ENCODE peak calls at places on chromosomes 3 and 15, in nine cellular contexts. One of them, this sample, is unnamed.

GRCh38 chr15:85377986-85378385 is 2.4 kb upstream of the AKAP13 start:
- DNase-seq in lower lobe of right lung: no peak
- DNase-seq in CD14-positive monocyte: no peak
- DNase-seq in cardiac fibroblast: no peak
- DNase-seq in HepG2: no peak
- DNase-seq in GM13976: no peak
- DNase-seq in CD4-positive, alpha-beta T cell: no peak
- DNase-seq in lower leg skin: no peak
- DNase-seq in AG04450: no peak
- DNase-seq in this sample: no peak

GRCh38 chr3:3074551-3075257 is 35.5 kb downstream of the IL5RA start:
- DNase-seq in CD4-positive, alpha-beta T cell: no peak
- DNase-seq in GM13976: peak
- DNase-seq in CD14-positive monocyte: no peak
- DNase-seq in lower lobe of right lung: no peak
- DNase-seq in HepG2: no peak
- DNase-seq in lower leg skin: no peak
- DNase-seq in AG04450: no peak
- DNase-seq in cardiac fibroblast: no peak
- DNase-seq in this sample: no peak

GRCh38 chr15:77037475-77038209 is 33.3 kb downstream of the TSPAN3 start:
- DNase-seq in CD4-positive, alpha-beta T cell: no peak
- DNase-seq in lower lobe of right lung: peak
- DNase-seq in GM13976: peak
- DNase-seq in CD14-positive monocyte: no peak
- DNase-seq in HepG2: no peak
- DNase-seq in lower leg skin: peak
- DNase-seq in cardiac fibroblast: no peak
- DNase-seq in AG04450: no peak
- DNase-seq in this sample: no peak

GRCh38 chr3:50588759-50589433 is 19.6 kb downstream of the HEMK1 start:
- DNase-seq in lower leg skin: no peak
- DNase-seq in cardiac fibroblast: peak
- DNase-seq in HepG2: peak
- DNase-seq in CD14-positive monocyte: no peak
- DNase-seq in GM13976: no peak
- DNase-seq in lower lobe of right lung: no peak
- DNase-seq in AG04450: no peak
- DNase-seq in CD4-positive, alpha-beta T cell: no peak
- DNase-seq in this sample: no peak

GRCh38 chr3:18024715-18025114 is 282.3 kb upstream of the TBC1D5 start:
- DNase-seq in GM13976: peak
- DNase-seq in HepG2: no peak
- DNase-seq in lower lobe of right lung: no peak
- DNase-seq in CD14-positive monocyte: no peak
- DNase-seq in cardiac fibroblast: no peak
- DNase-seq in lower leg skin: no peak
- DNase-seq in CD4-positive, alpha-beta T cell: no peak
- DNase-seq in AG04450: no peak
- DNase-seq in this sample: no peak

GRCh38 chr3:43246956-43247355 is 39.4 kb upstream of the SNRK start:
- DNase-seq in CD14-positive monocyte: no peak
- DNase-seq in CD4-positive, alpha-beta T cell: no peak
- DNase-seq in GM13976: no peak
- DNase-seq in lower leg skin: no peak
- DNase-seq in AG04450: no peak
- DNase-seq in cardiac fibroblast: peak
- DNase-seq in HepG2: no peak
- DNase-seq in lower lobe of right lung: no peak
- DNase-seq in this sample: no peak

GRCh38 chr3:169400874-169401273 is 262.6 kb downstream of the MECOM start:
- DNase-seq in HepG2: no peak
- DNase-seq in CD14-positive monocyte: no peak
- DNase-seq in lower leg skin: no peak
- DNase-seq in lower lobe of right lung: no peak
- DNase-seq in GM13976: no peak
- DNase-seq in cardiac fibroblast: no peak
- DNase-seq in CD4-positive, alpha-beta T cell: no peak
- DNase-seq in AG04450: no peak
- DNase-seq in this sample: no peak

GRCh38 chr15:68819451-68820204 is 1.1 kb downstream of the ANP32A start:
- DNase-seq in cardiac fibroblast: peak
- DNase-seq in lower lobe of right lung: peak
- DNase-seq in GM13976: peak
- DNase-seq in HepG2: peak
- DNase-seq in lower leg skin: peak
- DNase-seq in AG04450: no peak
- DNase-seq in CD4-positive, alpha-beta T cell: peak
- DNase-seq in CD14-positive monocyte: no peak
- DNase-seq in this sample: peak

GRCh38 chr3:53194218-53195065 is 33.4 kb downstream of the PRKCD start:
- DNase-seq in CD4-positive, alpha-beta T cell: no peak
- DNase-seq in lower leg skin: no peak
- DNase-seq in AG04450: no peak
- DNase-seq in CD14-positive monocyte: no peak
- DNase-seq in cardiac fibroblast: peak
- DNase-seq in lower lobe of right lung: no peak
- DNase-seq in HepG2: no peak
- DNase-seq in GM13976: no peak
- DNase-seq in this sample: no peak

GRCh38 chr15:40511472-40512133 is 40.8 kb downstream of the CHST14 start:
- DNase-seq in GM13976: peak
- DNase-seq in cardiac fibroblast: peak
- DNase-seq in lower lobe of right lung: peak
- DNase-seq in AG04450: no peak
- DNase-seq in CD14-positive monocyte: no peak
- DNase-seq in lower leg skin: peak
- DNase-seq in HepG2: peak
- DNase-seq in CD4-positive, alpha-beta T cell: peak
- DNase-seq in this sample: peak

DNA sequence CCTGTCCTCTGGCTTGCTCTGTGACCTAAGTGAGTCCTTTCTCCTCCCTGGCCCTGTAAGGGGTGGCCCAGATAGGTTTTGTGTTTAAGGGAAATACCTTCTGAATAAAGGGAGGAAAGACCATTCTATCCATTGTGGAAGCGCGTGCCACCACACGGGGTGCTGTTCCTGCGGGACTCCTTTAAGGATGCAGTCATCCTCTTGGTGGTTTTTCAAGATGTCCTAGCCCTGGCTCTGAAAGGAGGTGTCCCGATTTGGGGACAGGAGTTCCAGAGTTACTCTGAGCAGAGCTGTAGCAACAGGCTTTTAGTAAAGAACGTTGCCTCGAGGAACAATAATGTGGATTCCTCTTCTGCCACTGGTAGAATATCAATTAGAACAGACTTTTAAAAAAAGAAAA is 9.6 kb downstream of the SLC6A6 start:
- DNase-seq in CD14-positive monocyte: no peak
- DNase-seq in HepG2: no peak
- DNase-seq in AG04450: no peak
- DNase-seq in lower lobe of right lung: no peak
- DNase-seq in GM13976: no peak
- DNase-seq in CD4-positive, alpha-beta T cell: no peak
- DNase-seq in lower leg skin: no peak
- DNase-seq in cardiac fibroblast: no peak
- DNase-seq in this sample: no peak
- TF ChIP-seq CTCF in CD14-positive monocyte: no peak
- TF ChIP-seq CTCF in HepG2: no peak
- TF ChIP-seq CTCF in AG04450: peak
- TF ChIP-seq CTCF in lower lobe of right lung: no peak
- TF ChIP-seq CTCF in GM13976: no peak
- TF ChIP-seq CTCF in CD4-positive, alpha-beta T cell: no peak
- TF ChIP-seq CTCF in lower leg skin: no peak
- TF ChIP-seq CTCF in cardiac fibroblast: peak
- TF ChIP-seq CTCF in this sample: no peak

GRCh38 chr3:153626158-153626557 is 464.1 kb downstream of the RAP2B start:
- DNase-seq in AG04450: no peak
- DNase-seq in GM13976: no peak
- DNase-seq in HepG2: no peak
- DNase-seq in CD14-positive monocyte: no peak
- DNase-seq in cardiac fibroblast: no peak
- DNase-seq in CD4-positive, alpha-beta T cell: no peak
- DNase-seq in lower lobe of right lung: no peak
- DNase-seq in lower leg skin: no peak
- DNase-seq in this sample: no peak

GRCh38 chr3:153628591-153628990 is 466.6 kb downstream of the RAP2B start:
- DNase-seq in cardiac fibroblast: peak
- DNase-seq in GM13976: no peak
- DNase-seq in CD14-positive monocyte: no peak
- DNase-seq in CD4-positive, alpha-beta T cell: no peak
- DNase-seq in HepG2: no peak
- DNase-seq in lower lobe of right lung: no peak
- DNase-seq in AG04450: no peak
- DNase-seq in lower leg skin: no peak
- DNase-seq in this sample: no peak

GRCh38 chr3:153623834-153624233 is 461.8 kb downstream of the RAP2B start:
- DNase-seq in AG04450: no peak
- DNase-seq in cardiac fibroblast: no peak
- DNase-seq in lower leg skin: no peak
- DNase-seq in GM13976: no peak
- DNase-seq in lower lobe of right lung: no peak
- DNase-seq in CD4-positive, alpha-beta T cell: no peak
- DNase-seq in CD14-positive monocyte: no peak
- DNase-seq in HepG2: no peak
- DNase-seq in this sample: no peak

GRCh38 chr3:153624310-153625030 is 462.4 kb downstream of the RAP2B start:
- DNase-seq in CD4-positive, alpha-beta T cell: peak
- DNase-seq in lower lobe of right lung: no peak
- DNase-seq in CD14-positive monocyte: no peak
- DNase-seq in lower leg skin: no peak
- DNase-seq in GM13976: no peak
- DNase-seq in cardiac fibroblast: no peak
- DNase-seq in HepG2: no peak
- DNase-seq in AG04450: no peak
- DNase-seq in this sample: no peak

DNA sequence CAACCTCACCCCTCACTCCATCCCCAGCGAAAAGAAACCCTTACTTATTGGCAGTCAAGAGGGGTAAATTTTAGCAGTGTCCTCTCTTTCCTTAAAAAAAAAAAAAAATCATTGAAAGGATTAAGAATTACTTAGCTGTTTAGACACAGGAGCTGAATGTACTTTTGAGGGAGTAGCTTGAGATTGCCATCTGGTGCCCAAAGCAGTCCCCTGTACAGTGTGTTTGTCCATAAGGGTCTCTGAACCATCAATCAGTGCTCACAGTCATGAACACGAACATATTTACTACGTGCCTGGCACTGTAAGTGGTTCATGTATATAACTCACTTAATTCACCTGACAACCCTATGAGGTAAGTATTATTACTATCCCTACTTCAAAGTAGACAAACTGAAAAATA is 463.5 kb downstream of the RAP2B start:
- DNase-seq in AG04450: no peak
- DNase-seq in CD4-positive, alpha-beta T cell: no peak
- DNase-seq in HepG2: no peak
- DNase-seq in lower lobe of right lung: no peak
- DNase-seq in GM13976: no peak
- DNase-seq in lower leg skin: no peak
- DNase-seq in cardiac fibroblast: no peak
- DNase-seq in CD14-positive monocyte: no peak
- DNase-seq in this sample: no peak
- TF ChIP-seq CTCF in AG04450: peak
- TF ChIP-seq CTCF in CD4-positive, alpha-beta T cell: no peak
- TF ChIP-seq CTCF in HepG2: no peak
- TF ChIP-seq CTCF in lower lobe of right lung: no peak
- TF ChIP-seq CTCF in GM13976: no peak
- TF ChIP-seq CTCF in lower leg skin: no peak
- TF ChIP-seq CTCF in cardiac fibroblast: no peak
- TF ChIP-seq CTCF in CD14-positive monocyte: no peak
- TF ChIP-seq CTCF in this sample: no peak

GRCh38 chr3:76684946-76685345 is 355.0 kb upstream of the ROBO2 start:
- DNase-seq in CD4-positive, alpha-beta T cell: no peak
- DNase-seq in cardiac fibroblast: no peak
- DNase-seq in AG04450: no peak
- DNase-seq in lower leg skin: no peak
- DNase-seq in CD14-positive monocyte: no peak
- DNase-seq in lower lobe of right lung: no peak
- DNase-seq in GM13976: no peak
- DNase-seq in HepG2: no peak
- DNase-seq in this sample: no peak

GRCh38 chr3:76683256-76683655 is 356.6 kb upstream of the ROBO2 start:
- DNase-seq in CD14-positive monocyte: no peak
- DNase-seq in GM13976: no peak
- DNase-seq in HepG2: no peak
- DNase-seq in AG04450: no peak
- DNase-seq in lower leg skin: no peak
- DNase-seq in CD4-positive, alpha-beta T cell: no peak
- DNase-seq in cardiac fibroblast: no peak
- DNase-seq in lower lobe of right lung: no peak
- DNase-seq in this sample: no peak

DNA sequence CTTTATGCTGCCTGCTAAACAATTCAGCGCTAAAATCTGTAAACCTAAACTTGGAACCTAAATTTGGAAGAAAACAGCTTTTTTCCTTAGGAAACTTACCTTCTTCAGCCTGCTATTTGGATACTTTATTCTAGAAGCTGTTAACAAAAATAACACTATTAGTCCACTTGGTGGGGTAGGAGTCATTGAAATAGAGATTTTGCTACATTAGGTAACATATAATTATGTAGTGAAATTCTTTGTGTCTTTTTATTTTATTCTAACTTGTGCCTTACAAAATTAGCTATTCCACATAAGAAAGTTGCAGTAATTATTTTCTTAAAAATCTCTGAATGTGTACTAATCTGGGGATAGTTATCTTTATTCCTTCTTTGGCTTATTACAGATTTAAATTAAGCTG is 360.4 kb upstream of the ROBO2 start:
- DNase-seq in CD14-positive monocyte: no peak
- DNase-seq in HepG2: peak
- DNase-seq in cardiac fibroblast: no peak
- DNase-seq in GM13976: no peak
- DNase-seq in CD4-positive, alpha-beta T cell: no peak
- DNase-seq in lower leg skin: no peak
- DNase-seq in lower lobe of right lung: no peak
- DNase-seq in AG04450: no peak
- DNase-seq in this sample: no peak
- TF ChIP-seq CTCF in CD14-positive monocyte: no peak
- TF ChIP-seq CTCF in HepG2: peak
- TF ChIP-seq CTCF in cardiac fibroblast: no peak
- TF ChIP-seq CTCF in GM13976: no peak
- TF ChIP-seq CTCF in CD4-positive, alpha-beta T cell: no peak
- TF ChIP-seq CTCF in lower leg skin: no peak
- TF ChIP-seq CTCF in lower lobe of right lung: no peak
- TF ChIP-seq CTCF in AG04450: no peak
- TF ChIP-seq CTCF in this sample: no peak

DNA sequence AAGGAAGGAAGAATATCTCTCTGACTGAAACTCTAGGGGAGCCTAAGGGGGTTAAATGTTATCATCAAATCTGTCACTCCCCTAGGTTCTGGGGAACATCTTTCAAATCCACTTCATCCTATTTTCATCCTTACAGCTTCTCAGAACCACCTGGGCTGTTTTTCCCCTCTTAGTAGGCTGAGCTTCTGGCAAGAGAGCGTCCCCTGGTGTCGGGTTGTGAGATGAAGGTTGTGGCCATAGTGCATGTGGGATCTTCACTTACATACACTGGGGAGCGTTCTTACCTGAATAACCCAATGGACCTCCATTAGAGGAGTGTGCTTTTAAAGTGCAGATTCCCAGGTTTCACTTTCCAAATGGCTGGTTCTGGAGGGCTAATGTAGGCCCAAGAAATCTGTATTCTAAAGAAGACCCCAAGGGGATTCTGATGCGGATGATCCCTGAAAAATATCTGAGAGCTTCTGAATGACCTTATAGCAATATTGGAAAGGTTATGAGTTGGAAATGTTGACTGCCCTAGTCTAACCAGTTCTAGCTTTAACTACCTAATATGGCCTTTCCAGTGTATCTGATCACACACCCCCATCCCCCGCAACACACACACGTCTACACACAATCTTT is 663.7 kb downstream of the AGBL1 start:
- DNase-seq in GM13976: no peak
- DNase-seq in CD4-positive, alpha-beta T cell: peak
- DNase-seq in cardiac fibroblast: no peak
- DNase-seq in lower leg skin: no peak
- DNase-seq in AG04450: no peak
- DNase-seq in HepG2: peak
- DNase-seq in CD14-positive monocyte: no peak
- DNase-seq in lower lobe of right lung: no peak
- DNase-seq in this sample: peak
- TF ChIP-seq CTCF in GM13976: peak
- TF ChIP-seq CTCF in CD4-positive, alpha-beta T cell: peak
- TF ChIP-seq CTCF in cardiac fibroblast: no peak
- TF ChIP-seq CTCF in lower leg skin: no peak
- TF ChIP-seq CTCF in AG04450: peak
- TF ChIP-seq CTCF in HepG2: peak
- TF ChIP-seq CTCF in CD14-positive monocyte: no peak
- TF ChIP-seq CTCF in lower lobe of right lung: peak
- TF ChIP-seq CTCF in this sample: peak

This sample was measured in glutamatergic neuron.